ENCODE peak calls at places on chromosomes 13 and 19, in eight cellular contexts. P is GM23248; B is activated T-cell treated with anti-CD3 and anti-CD28 coated beads, Interleukin-2, amount 50 U/mL, for 72 hours; T is nucleus accumbens; A is EH; G is heart right ventricle; N is stimulated activated naive CD4-positive, alpha-beta T cell treated with Interleukin-2 at 50 U/mL for 16 hours; X is HFF-Myc. Z is an unnamed sample.
A peak's percentile ranks its signal among the peaks of the same experiment; 100 is the strongest.

GRCh38 chr19:4140237-4140711 is 13.2 kb upstream of the CREB3L3 start:
- DNase-seq in N (no peak), A (peak; percentile 73), G (no peak), T (peak; percentile 13), X (no peak), B (peak; percentile 25), P (peak; percentile 88), Z (peak; percentile 88)

GRCh38 chr13:110685305-110685704 is 20.6 kb downstream of the CARS2 start:
- DNase-seq in B (no peak), A (peak; percentile 91), G (no peak), T (no peak), P (no peak), N (no peak), X (no peak), Z (no peak)

GRCh38 chr13:28558567-28558966 is 63.6 kb upstream of the FLT1 start:
- DNase-seq in N (no peak), A (no peak), X (no peak), B (no peak), G (no peak), T (no peak), P (peak; percentile 19), Z (no peak)

GRCh38 chr13:62473190-62473943 is 1057.7 kb upstream of the PCDH20 start:
- DNase-seq in A (no peak), X (no peak), N (no peak), G (no peak), P (no peak), B (no peak), T (no peak), Z (no peak)

GRCh38 chr13:112877066-112877465 is 91.9 kb upstream of the MCF2L start:
- DNase-seq in N (no peak), P (no peak), B (no peak), G (no peak), X (no peak), T (no peak), A (no peak), Z (no peak)

GRCh38 chr13:59538512-59538911 is 625.2 kb downstream of the DIAPH3 start:
- DNase-seq in T (no peak), P (no peak), A (no peak), G (no peak), N (no peak), B (no peak), X (no peak), Z (no peak)

GRCh38 chr19:55146078-55146647 is 2.8 kb downstream of the TNNT1 start:
- DNase-seq in T (no peak), A (peak; percentile 39), G (no peak), N (no peak), P (peak; percentile 46), B (peak; percentile 42), X (no peak), Z (peak; percentile 75)

GRCh38 chr19:11102944-11103343 is 13.7 kb downstream of the LDLR start:
- DNase-seq in A (no peak), X (no peak), T (no peak), G (no peak), N (no peak), B (no peak), P (no peak), Z (no peak)

GRCh38 chr13:24709186-24709913 is 29.1 kb downstream of the ATP12A start:
- DNase-seq in B (peak; percentile 76), A (no peak), P (no peak), X (no peak), T (no peak), G (no peak), N (peak; percentile 23), Z (no peak)

GRCh38 chr13:20118268-20119140 is 42.3 kb downstream of the GJA3 start:
- DNase-seq in X (no peak), G (peak; percentile 73), P (peak; percentile 75), A (peak; percentile 65), B (no peak), N (peak; percentile 36), T (peak; percentile 81), Z (peak; percentile 63)

GRCh38 chr19:12868540-12869112 is 12.6 kb downstream of the DNASE2 start:
- DNase-seq in T (no peak), G (no peak), N (no peak), A (peak; percentile 26), B (peak; percentile 21), X (no peak), P (peak; percentile 25), Z (no peak)

GRCh38 chr19:28785961-28786360 is 427.0 kb downstream of the UQCRFS1 start:
- DNase-seq in T (no peak), X (no peak), N (no peak), B (no peak), A (no peak), P (no peak), G (no peak), Z (no peak)

GRCh38 chr19:51422053-51422448 is 4.6 kb upstream of the SIGLEC10 start:
- DNase-seq in G (peak; percentile 86), P (peak; percentile 88), A (peak; percentile 63), T (peak; percentile 47), X (peak; percentile 35), B (peak; percentile 94), N (peak; percentile 61), Z (peak; percentile 96)

GRCh38 chr13:113747291-113747833 is 11.7 kb upstream of the TMEM255B start:
- DNase-seq in N (no peak), P (no peak), T (no peak), G (no peak), A (no peak), B (no peak), X (no peak), Z (no peak)

GRCh38 chr19:4742717-4743646 is 19.3 kb upstream of the DPP9 start:
- DNase-seq in T (peak; percentile 8), B (no peak), X (no peak), A (no peak), N (no peak), P (no peak), G (no peak), Z (peak; percentile 52)

GRCh38 chr13:79062291-79062690 is 343.8 kb downstream of the RBM26 start:
- DNase-seq in G (no peak), A (no peak), P (no peak), X (no peak), B (no peak), T (no peak), N (no peak), Z (no peak)

GRCh38 chr19:484494-484893 is 11.8 kb upstream of the MADCAM1 start:
- DNase-seq in A (no peak), B (no peak), P (no peak), X (no peak), N (no peak), T (no peak), G (no peak), Z (no peak)

GRCh38 chr13:34466301-34466700 is 475.8 kb upstream of the NBEA start:
- DNase-seq in A (no peak), P (no peak), T (no peak), G (no peak), N (no peak), X (no peak), B (no peak), Z (no peak)

GRCh38 chr13:39811051-39811450 is 155.6 kb downstream of the COG6 start:
- DNase-seq in T (no peak), B (no peak), G (no peak), N (no peak), X (no peak), P (no peak), A (no peak), Z (no peak)

GRCh38 chr13:27039171-27039701 is 132.4 kb downstream of the USP12 start:
- DNase-seq in T (no peak), B (no peak), X (no peak), N (no peak), P (no peak), A (no peak), G (no peak), Z (no peak)

GRCh38 chr13:40334616-40335015 is 331.8 kb downstream of the FOXO1 start:
- DNase-seq in B (no peak), A (no peak), T (no peak), G (no peak), P (no peak), N (no peak), X (no peak), Z (no peak)

GRCh38 chr13:111980146-111980929 is 86.6 kb upstream of the SOX1 start:
- DNase-seq in N (no peak), A (no peak), G (no peak), T (no peak), X (no peak), P (no peak), B (no peak), Z (no peak)

GRCh38 chr19:1970003-1970805 is 29.2 kb downstream of the CSNK1G2 start:
- DNase-seq in B (no peak), A (peak; percentile 30), X (no peak), T (no peak), P (no peak), G (no peak), N (no peak), Z (no peak)

GRCh38 chr13:47897411-47898050 is 103.5 kb downstream of the SUCLA2 start:
- DNase-seq in G (no peak), T (no peak), P (peak; percentile 67), X (no peak), N (no peak), B (no peak), A (peak; percentile 42), Z (no peak)

GRCh38 chr13:113411216-113412023 is 41.9 kb downstream of the ADPRHL1 start:
- DNase-seq in N (no peak), P (peak; percentile 97), B (no peak), G (peak; percentile 75), A (peak; percentile 98), T (no peak), X (peak; percentile 93), Z (peak; percentile 1)

GRCh38 chr13:67383358-67383757 is 153.2 kb upstream of the PCDH9 start:
- DNase-seq in T (no peak), B (no peak), A (no peak), P (no peak), N (no peak), X (no peak), G (no peak), Z (no peak)

GRCh38 chr13:99724633-99725517 is 223.6 kb downstream of the TM9SF2 start:
- DNase-seq in T (no peak), G (no peak), N (no peak), X (no peak), B (no peak), A (no peak), P (no peak), Z (peak; percentile 51)

GRCh38 chr19:56423985-56424353 is 19.8 kb downstream of the ZNF583 start:
- DNase-seq in A (no peak), G (no peak), P (no peak), N (no peak), X (no peak), T (no peak), B (no peak), Z (no peak)

GRCh38 chr13:52158629-52159158 is 703 bp downstream of the NEK3 start:
- DNase-seq in G (peak; percentile 32), N (no peak), P (peak; percentile 74), X (no peak), T (peak; percentile 52), B (no peak), A (peak; percentile 55), Z (no peak)

GRCh38 chr19:32646556-32646955 is 28.4 kb downstream of the ANKRD27 start:
- DNase-seq in T (no peak), A (no peak), B (peak; percentile 46), P (no peak), N (no peak), G (no peak), X (no peak), Z (no peak)

GRCh38 chr19:33192010-33192409 is 2.1 kb upstream of the LRP3 start:
- DNase-seq in T (no peak), B (no peak), A (no peak), N (no peak), X (no peak), P (no peak), G (no peak), Z (peak; percentile 51)

GRCh38 chr13:35500071-35500595 is 23.6 kb upstream of the MAB21L1 start:
- DNase-seq in B (no peak), A (no peak), N (no peak), T (no peak), G (no peak), X (no peak), P (no peak), Z (peak; percentile 77)

GRCh38 chr13:20525144-20525600 is 485 bp downstream of the CRYL1 start:
- DNase-seq in P (peak; percentile 44), G (peak; percentile 39), N (peak; percentile 13), A (peak; percentile 22), B (peak; percentile 37), X (no peak), T (peak; percentile 44), Z (peak; percentile 54)

GRCh38 chr19:8610041-8610927 is at the start of gene ADAMTS10:
- DNase-seq in X (no peak), T (peak; percentile 11), N (peak; percentile 27), B (peak; percentile 52), G (peak; percentile 66), P (peak; percentile 62), A (peak; percentile 21), Z (peak; percentile 74)